ENCODE peak calls at places on chromosomes 13 and 19, in six cellular contexts. G is IMR-90, O is H9, T is H1, D is mesendoderm, P is mesenchymal stem cell. I is an unnamed sample.

GRCh38 chr19:7977723-7978040 is 27.8 kb downstream of the ELAVL1 start:
- DNase-seq in G (no peak), O (no peak), T (no peak), D (no peak), P (no peak), I (no peak)

GRCh38 chr19:56712609-56713008 is 41.1 kb upstream of the ZNF835 start:
- DNase-seq in G (no peak), O (no peak), T (no peak), D (peak; percentile 39), P (no peak), I (peak; percentile 42)

GRCh38 chr19:8577247-8577646 is at the start of gene MYO1F:
- DNase-seq in G (no peak), O (no peak), T (no peak), D (no peak), P (no peak), I (no peak)

GRCh38 chr19:29329460-29330134 is 116.6 kb upstream of the UQCRFS1 start:
- DNase-seq in G (no peak), O (peak; percentile 81), T (no peak), D (peak; percentile 83), P (no peak), I (peak; percentile 54)

GRCh38 chr19:32631381-32631780 is 43.6 kb downstream of the ANKRD27 start:
- DNase-seq in G (no peak), O (no peak), T (no peak), D (no peak), P (no peak), I (no peak)

GRCh38 chr19:16336571-16336970 is 11.9 kb downstream of the KLF2 start:
- DNase-seq in G (peak; percentile 65), O (no peak), T (no peak), D (no peak), P (no peak), I (no peak)

GRCh38 chr19:55076321-55076720 is 652 bp downstream of the EPS8L1 start:
- DNase-seq in G (no peak), O (no peak), T (no peak), D (no peak), P (no peak), I (no peak)

GRCh38 chr19:45402469-45403070 is 2.3 kb downstream of the PPP1R13L start:
- DNase-seq in G (no peak), O (peak; percentile 85), T (no peak), D (peak; percentile 92), P (peak; percentile 37), I (no peak)

GRCh38 chr19:41154060-41154459 is 39.0 kb upstream of the CYP2S1 start:
- DNase-seq in G (no peak), O (no peak), T (no peak), D (no peak), P (no peak), I (no peak)

GRCh38 chr13:92573467-92574057 is 653.0 kb upstream of the GPC6 start:
- DNase-seq in G (peak; percentile 7), O (peak; percentile 50), T (no peak), D (peak; percentile 70), P (peak; percentile 36), I (peak; percentile 26)

GRCh38 chr13:52599853-52600603 is 42.2 kb upstream of the HNRNPA1L2 start:
- DNase-seq in G (peak; percentile 13), O (peak; percentile 67), T (no peak), D (peak; percentile 41), P (no peak), I (no peak)

GRCh38 chr13:44921931-44922758 is 67.1 kb downstream of the NUFIP1 start:
- DNase-seq in G (peak; percentile 98), O (no peak), T (no peak), D (no peak), P (peak; percentile 97), I (no peak)

GRCh38 chr13:31997641-31998040 is 33.9 kb upstream of the FRY start:
- DNase-seq in G (no peak), O (no peak), T (no peak), D (peak; percentile 40), P (no peak), I (no peak)

GRCh38 chr13:72638059-72638815 is 89.2 kb downstream of the MZT1 start:
- DNase-seq in G (no peak), O (peak; percentile 48), T (peak; percentile 71), D (peak; percentile 48), P (no peak), I (no peak)

GRCh38 chr13:101289764-101290163 is 126.5 kb downstream of the NALCN start:
- DNase-seq in G (peak; percentile 75), O (peak; percentile 75), T (peak; percentile 2), D (peak; percentile 85), P (peak; percentile 63), I (peak; percentile 63)

GRCh38 chr19:14843587-14843986 is 5.1 kb downstream of the OR7A10 start:
- DNase-seq in G (no peak), O (no peak), T (no peak), D (no peak), P (no peak), I (no peak)

GRCh38 chr19:41000310-41000737 is 9.2 kb downstream of the CYP2B6 start:
- DNase-seq in G (no peak), O (no peak), T (no peak), D (no peak), P (no peak), I (no peak)

GRCh38 chr13:40433577-40433976 is 232.9 kb downstream of the FOXO1 start:
- DNase-seq in G (no peak), O (no peak), T (no peak), D (no peak), P (no peak), I (no peak)

GRCh38 chr13:86757236-86757978 is 913.8 kb upstream of the SLITRK5 start:
- DNase-seq in G (no peak), O (peak; percentile 67), T (peak; percentile 31), D (peak; percentile 6), P (no peak), I (no peak)

GRCh38 chr19:16266586-16266942 is 58.1 kb upstream of the KLF2 start:
- DNase-seq in G (no peak), O (no peak), T (no peak), D (no peak), P (no peak), I (no peak)

GRCh38 chr19:13095393-13095784 is 7.3 kb downstream of the LYL1 start:
- DNase-seq in G (no peak), O (peak; percentile 89), T (no peak), D (peak; percentile 46), P (no peak), I (no peak)
- H3K4me1 ChIP-seq in G (peaks cover 11% of the 10 kb centered on the region), O (peaks cover 2% of the 10 kb centered on the region), T (peaks cover 22% of the 10 kb centered on the region), D (peaks cover 10% of the 10 kb centered on the region), P (peaks cover 57% of the 10 kb centered on the region), I (peaks cover 42% of the 10 kb centered on the region)

GRCh38 chr19:2287585-2287984 is 5.6 kb upstream of the PEAK3 start:
- DNase-seq in G (no peak), O (no peak), T (no peak), D (no peak), P (no peak), I (no peak)

GRCh38 chr19:2288010-2288742 is 6.2 kb upstream of the PEAK3 start:
- DNase-seq in G (no peak), O (no peak), T (no peak), D (no peak), P (no peak), I (no peak)

GRCh38 chr19:2289714-2290435 is 7.9 kb upstream of the PEAK3 start:
- DNase-seq in G (no peak), O (no peak), T (no peak), D (no peak), P (no peak), I (no peak)

GRCh38 chr19:2290441-2291184 is 8.6 kb upstream of the PEAK3 start:
- DNase-seq in G (no peak), O (peak; percentile 67), T (no peak), D (no peak), P (no peak), I (no peak)

GRCh38 chr19:2288743-2289713 is 7.1 kb upstream of the PEAK3 start:
- DNase-seq in G (no peak), O (no peak), T (no peak), D (no peak), P (no peak), I (no peak)
- H3K4me2 ChIP-seq in G (no peak overlapping the region), O (no peak overlapping the region), T (peak overlapping the region; percentile 8), D (no peak overlapping the region), P (no peak overlapping the region), I (no peak overlapping the region)

GRCh38 chr19:38851622-38852230 is 1.9 kb upstream of the HNRNPL start:
- DNase-seq in G (peak; percentile 88), O (peak; percentile 91), T (peak; percentile 69), D (peak; percentile 95), P (peak; percentile 92), I (peak; percentile 92)
- H4K8ac ChIP-seq in G (peak overlapping the region; percentile 94), O (no peak overlapping the region), T (peak overlapping the region; percentile 94), D (no peak overlapping the region), P (peak overlapping the region; percentile 90), I (no peak overlapping the region)

GRCh38 chr19:38358071-38358470 is 16.3 kb upstream of the PSMD8 start:
- DNase-seq in G (no peak), O (no peak), T (no peak), D (no peak), P (no peak), I (no peak)

GRCh38 chr19:38351865-38352395 is 16.3 kb downstream of the CATSPERG start:
- DNase-seq in G (no peak), O (no peak), T (no peak), D (no peak), P (no peak), I (no peak)

GRCh38 chr19:38360351-38360750 is 14.0 kb upstream of the PSMD8 start:
- DNase-seq in G (no peak), O (no peak), T (no peak), D (no peak), P (no peak), I (no peak)

GRCh38 chr19:38359242-38360021 is 14.9 kb upstream of the PSMD8 start:
- DNase-seq in G (no peak), O (no peak), T (no peak), D (no peak), P (no peak), I (no peak)

DNA sequence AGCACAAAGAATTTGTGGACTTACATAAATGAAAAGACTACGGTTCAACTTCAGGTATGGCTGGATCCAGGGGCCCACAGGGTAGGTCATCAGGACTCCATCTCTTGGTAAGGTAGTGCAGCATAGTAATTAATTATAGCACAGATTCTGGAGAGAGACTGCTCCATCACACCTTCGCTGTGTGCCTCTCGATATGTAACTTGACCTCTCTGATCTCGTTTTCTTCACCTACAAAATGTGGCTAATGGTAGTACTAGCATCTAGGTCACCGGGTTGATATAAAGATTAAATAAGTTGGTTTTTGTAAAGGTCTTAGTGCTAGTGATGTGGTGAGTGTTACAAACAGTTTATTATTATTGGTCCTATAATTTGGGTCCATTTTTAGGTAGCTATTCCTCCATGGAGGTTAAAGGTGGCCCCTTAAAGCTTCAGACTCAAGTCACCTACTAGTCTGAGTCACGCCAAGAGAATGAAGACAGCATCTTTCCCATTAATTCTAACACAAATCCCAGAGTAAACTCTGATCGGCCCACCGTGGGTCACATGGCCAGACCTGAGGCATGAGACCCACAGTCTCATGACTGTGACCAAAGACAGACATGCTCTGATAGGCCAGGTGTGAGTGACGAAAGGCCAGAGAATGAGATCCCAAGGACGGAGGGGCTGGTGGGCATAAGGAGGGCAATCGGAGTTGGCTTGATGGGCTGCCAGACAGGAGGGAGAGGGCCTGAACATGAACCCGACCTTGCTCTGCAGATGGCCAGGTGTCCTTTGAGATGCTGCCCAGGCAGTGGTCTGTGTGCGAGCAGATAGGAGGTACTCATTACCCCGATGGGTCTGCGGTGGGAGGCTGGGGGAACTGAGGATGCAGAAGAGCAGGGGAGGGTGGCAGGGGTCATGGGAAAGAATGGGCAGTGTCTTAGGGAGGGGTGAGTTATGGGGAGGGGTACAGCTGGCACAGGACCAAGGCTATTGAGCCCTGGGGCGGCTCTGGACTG is 18.3 kb upstream of the PSMD8 start:
- DNase-seq in G (no peak), O (no peak), T (no peak), D (no peak), P (no peak), I (no peak)
- H3K4me1 ChIP-seq in G (no peaks in the 10 kb centered on the region), O (no peaks in the 10 kb centered on the region), T (peaks cover 4% of the 10 kb centered on the region), D (no peaks in the 10 kb centered on the region), P (peaks cover 2% of the 10 kb centered on the region), I (no peaks in the 10 kb centered on the region)

I was measured in neuronal stem cell.